ENCODE peak calls at places on chromosomes 2 and 18, in five cellular contexts. E is naive thymus-derived CD4-positive, alpha-beta T cell; I is left ventricle myocardium inferior; Q is Peyer's patch; P is HAP-1. M is an unnamed sample.

GRCh38 chr2:88638743-88639142 is 11.5 kb upstream of the EIF2AK3 start:
- DNase-seq in I (no peak), E (no peak), P (no peak), Q (no peak), M (no peak)

GRCh38 chr2:23926289-23926749 is 604 bp downstream of the ATAD2B start:
- DNase-seq in I (peak; percentile 40), E (peak; percentile 67), Q (no peak), P (peak; percentile 53), M (peak; percentile 11)

GRCh38 chr2:218644721-218645120 is 14.7 kb downstream of the ZNF142 start:
- DNase-seq in I (no peak), P (no peak), Q (no peak), E (no peak), M (no peak)

GRCh38 chr2:172561270-172561669 is 5.4 kb downstream of the PDK1 start:
- DNase-seq in I (no peak), Q (no peak), E (no peak), P (no peak), M (no peak)

GRCh38 chr2:19711470-19712372 is 190.1 kb downstream of the TTC32 start:
- DNase-seq in E (no peak), Q (no peak), P (peak; percentile 60), I (no peak), M (no peak)

GRCh38 chr2:170943041-170943440 is 14.0 kb downstream of the GORASP2 start:
- DNase-seq in P (no peak), I (no peak), Q (no peak), E (no peak), M (no peak)

GRCh38 chr2:200590090-200590489 is 4.3 kb downstream of the AOX1 start:
- DNase-seq in Q (no peak), P (no peak), I (no peak), E (no peak), M (no peak)

GRCh38 chr2:65639156-65639876 is 206.9 kb upstream of the SPRED2 start:
- DNase-seq in P (no peak), I (no peak), Q (no peak), E (no peak), M (no peak)

GRCh38 chr2:170446078-170446477 is 268.1 kb downstream of the MYO3B start:
- DNase-seq in P (no peak), Q (no peak), I (no peak), E (no peak), M (no peak)

GRCh38 chr18:75223687-75224347 is 13.2 kb downstream of the TSHZ1 start:
- DNase-seq in E (no peak), P (no peak), Q (no peak), I (no peak), M (no peak)

GRCh38 chr2:103361712-103362111 is 599.9 kb downstream of the TMEM182 start:
- DNase-seq in E (no peak), P (no peak), I (no peak), Q (no peak), M (no peak)

GRCh38 chr18:27599202-27599829 is 414.2 kb upstream of the CHST9 start:
- DNase-seq in Q (no peak), P (peak; percentile 72), E (peak; percentile 26), I (no peak), M (no peak)

GRCh38 chr18:35602193-35602820 is 20.8 kb downstream of the GALNT1 start:
- DNase-seq in I (no peak), E (no peak), P (no peak), Q (no peak), M (no peak)

GRCh38 chr18:39724652-39725051 is 2159.1 kb upstream of the CELF4 start:
- DNase-seq in Q (no peak), P (no peak), E (no peak), I (no peak), M (no peak)

GRCh38 chr2:8549273-8549922 is 132.5 kb upstream of the ID2 start:
- DNase-seq in I (peak; percentile 9), E (no peak), Q (no peak), P (no peak), M (no peak)

GRCh38 chr18:51510020-51510419 is 312.5 kb upstream of the MEX3C start:
- DNase-seq in I (no peak), E (no peak), P (no peak), Q (no peak), M (no peak)

GRCh38 chr2:84486436-84487115 is 27.5 kb upstream of the SUCLG1 start:
- DNase-seq in E (no peak), I (no peak), P (no peak), Q (no peak), M (no peak)

GRCh38 chr2:43478423-43479086 is 117.3 kb downstream of the THADA start:
- DNase-seq in E (no peak), Q (no peak), P (no peak), I (no peak), M (no peak)

GRCh38 chr2:152432206-152432653 is 97.3 kb downstream of the FMNL2 start:
- DNase-seq in I (no peak), P (no peak), E (no peak), Q (no peak), M (no peak)

GRCh38 chr2:141331127-141331526 is 799.7 kb downstream of the LRP1B start:
- DNase-seq in Q (no peak), E (no peak), I (no peak), P (no peak), M (no peak)

GRCh38 chr18:48184118-48184517 is 225.1 kb downstream of the ZBTB7C start:
- DNase-seq in E (no peak), I (no peak), Q (no peak), P (no peak), M (no peak)

GRCh38 chr2:120044336-120044735 is 31.5 kb downstream of the EPB41L5 start:
- DNase-seq in E (no peak), Q (no peak), I (no peak), P (no peak), M (no peak)

GRCh38 chr18:46623541-46623940 is 33.5 kb downstream of the LOXHD1 start:
- DNase-seq in E (peak; percentile 31), P (no peak), I (peak; percentile 27), Q (no peak), M (no peak)

GRCh38 chr18:59996370-59996966 is 96.7 kb downstream of the PMAIP1 start:
- DNase-seq in Q (no peak), E (no peak), I (no peak), P (peak; percentile 55), M (no peak)

GRCh38 chr2:205654878-205655601 is 27.3 kb upstream of the NRP2 start:
- DNase-seq in Q (no peak), P (no peak), E (no peak), I (no peak), M (no peak)

GRCh38 chr2:205650931-205651330 is 31.4 kb upstream of the NRP2 start:
- DNase-seq in P (no peak), E (no peak), I (no peak), Q (no peak), M (no peak)

GRCh38 chr2:205650450-205650849 is 31.9 kb upstream of the NRP2 start:
- DNase-seq in P (peak; percentile 68), I (no peak), Q (no peak), E (no peak), M (no peak)

GRCh38 chr2:205655775-205656425 is 26.4 kb upstream of the NRP2 start:
- DNase-seq in P (no peak), Q (no peak), E (no peak), I (no peak), M (no peak)

DNA sequence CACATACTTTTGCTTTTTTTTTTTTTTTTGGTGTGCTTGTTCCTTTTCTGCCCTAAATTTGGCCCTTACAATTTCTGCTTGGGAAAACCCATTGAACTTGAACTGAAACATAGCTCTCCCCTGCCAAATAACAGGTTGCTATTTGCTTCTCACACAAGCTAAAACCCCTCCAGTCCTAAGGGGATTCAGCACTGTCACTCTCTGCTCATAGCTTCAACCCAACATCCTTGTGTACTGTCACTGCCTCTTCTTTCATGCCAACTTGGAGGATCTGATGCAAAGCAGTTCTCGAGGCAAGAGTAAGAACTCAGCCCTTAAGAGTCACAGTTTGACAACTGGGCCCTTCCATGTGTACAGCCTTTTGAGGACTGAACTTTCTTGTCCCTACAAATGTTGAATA is 30.6 kb upstream of the NRP2 start:
- DNase-seq in Q (no peak), I (no peak), E (no peak), P (no peak), M (no peak)
- H3K4me3 ChIP-seq in Q (no peak overlapping the region), I (no peak overlapping the region), E (no peak overlapping the region), P (no peak overlapping the region), M (no peak overlapping the region)

GRCh38 chr2:234038076-234038802 is 12.3 kb upstream of the SPP2 start:
- DNase-seq in I (no peak), Q (no peak), E (no peak), P (no peak), M (no peak)

GRCh38 chr2:234032301-234032856 is 18.1 kb upstream of the SPP2 start:
- DNase-seq in P (no peak), I (no peak), Q (no peak), E (no peak), M (no peak)

GRCh38 chr2:234033174-234033573 is 17.3 kb upstream of the SPP2 start:
- DNase-seq in Q (no peak), P (no peak), E (no peak), I (no peak), M (no peak)

GRCh38 chr2:234031207-234031606 is 19.3 kb upstream of the SPP2 start:
- DNase-seq in P (no peak), E (no peak), Q (no peak), I (no peak), M (no peak)

GRCh38 chr2:234033885-234034284 is 16.6 kb upstream of the SPP2 start:
- DNase-seq in E (no peak), I (no peak), Q (no peak), P (no peak), M (no peak)
- H3K4me3 ChIP-seq in E (no peak overlapping the region), I (no peak overlapping the region), Q (no peak overlapping the region), P (no peak overlapping the region), M (no peak overlapping the region)

GRCh38 chr2:95206086-95206485 is 1.2 kb upstream of the ZNF892 start:
- DNase-seq in Q (no peak), P (no peak), I (no peak), E (no peak), M (no peak)
- H3K4me3 ChIP-seq in Q (no peak overlapping the region), P (no peak overlapping the region), I (peak overlapping the region; percentile 90), E (no peak overlapping the region), M (no peak overlapping the region)

GRCh38 chr2:5696741-5697521 is 4.7 kb downstream of the SOX11 start:
- DNase-seq in E (no peak), I (no peak), Q (no peak), P (no peak), M (no peak)

GRCh38 chr2:5698171-5698570 is 6.0 kb downstream of the SOX11 start:
- DNase-seq in Q (no peak), I (no peak), P (no peak), E (no peak), M (no peak)

GRCh38 chr2:5697554-5697953 is 5.4 kb downstream of the SOX11 start:
- DNase-seq in I (no peak), P (no peak), Q (no peak), E (no peak), M (no peak)

GRCh38 chr2:5695641-5696350 is 3.6 kb downstream of the SOX11 start:
- DNase-seq in P (no peak), E (no peak), I (no peak), Q (no peak), M (no peak)

GRCh38 chr2:5696351-5696740 is 4.2 kb downstream of the SOX11 start:
- DNase-seq in Q (no peak), E (no peak), I (no peak), P (no peak), M (no peak)
- H3K4me3 ChIP-seq in Q (peak overlapping the region; percentile 24), E (no peak overlapping the region), I (peak overlapping the region; percentile 66), P (no peak overlapping the region), M (no peak overlapping the region)

GRCh38 chr18:11150271-11150615 is 874 bp upstream of the PIEZO2 start:
- DNase-seq in P (no peak), I (no peak), Q (no peak), E (no peak), M (no peak)
- H3K4me3 ChIP-seq in P (no peak overlapping the region), I (no peak overlapping the region), Q (no peak overlapping the region), E (no peak overlapping the region), M (no peak overlapping the region)

GRCh38 chr2:237403024-237403882 is 10.7 kb downstream of the COL6A3 start:
- DNase-seq in E (no peak), I (no peak), Q (no peak), P (no peak), M (no peak)
- H3K4me3 ChIP-seq in E (no peak overlapping the region), I (no peak overlapping the region), Q (no peak overlapping the region), P (no peak overlapping the region), M (no peak overlapping the region)